ENCODE peak calls at places on chromosomes 1 and 21, in six cellular contexts. C is GM12864, P is GM12865, U is omental fat pad, B is ovary, A is RWPE2. M is an unnamed sample.

GRCh38 chr1:34985063-34985770 is at the start of gene TMEM35B:
- DNase-seq in U (peak), A (no peak), C (peak), B (peak), P (peak), M (peak)

GRCh38 chr1:145717833-145718232 is 1.5 kb upstream of the CD160 start:
- DNase-seq in P (no peak), B (no peak), C (no peak), A (no peak), U (no peak), M (no peak)

GRCh38 chr1:67148516-67149178 is 13.9 kb upstream of the C1orf141 start:
- DNase-seq in B (no peak), C (no peak), P (no peak), A (no peak), U (no peak), M (no peak)

GRCh38 chr1:161726631-161727342 is 5.4 kb downstream of the FCRLB start:
- DNase-seq in C (no peak), B (peak), A (peak), P (peak), U (peak), M (peak)

GRCh38 chr1:10415211-10415930 is 14.9 kb upstream of the CENPS start:
- DNase-seq in A (no peak), C (no peak), U (no peak), P (no peak), B (no peak), M (no peak)

GRCh38 chr1:106793686-106794085 is 262.8 kb upstream of the PRMT6 start:
- DNase-seq in U (no peak), C (no peak), P (no peak), A (no peak), B (no peak), M (no peak)

GRCh38 chr1:46575300-46575699 is 23.9 kb upstream of the KNCN start:
- DNase-seq in B (no peak), C (no peak), P (no peak), U (no peak), A (no peak), M (no peak)

GRCh38 chr1:214427871-214428277 is 123.5 kb downstream of the PTPN14 start:
- DNase-seq in A (peak), P (peak), B (no peak), C (peak), U (no peak), M (peak)

GRCh38 chr1:57302812-57303607 is 120.8 kb downstream of the DAB1 start:
- DNase-seq in C (no peak), U (no peak), A (no peak), B (no peak), P (no peak), M (no peak)

GRCh38 chr1:49728377-49728776 is 295.4 kb downstream of the AGBL4 start:
- DNase-seq in C (no peak), A (no peak), P (no peak), B (no peak), U (no peak), M (no peak)

GRCh38 chr1:54545916-54546635 is 2.0 kb upstream of the ACOT11 start:
- DNase-seq in A (no peak), U (no peak), B (no peak), C (no peak), P (no peak), M (no peak)

GRCh38 chr1:206823725-206824124 is 41.7 kb upstream of the IL20 start:
- DNase-seq in B (no peak), C (no peak), P (no peak), U (no peak), A (no peak), M (no peak)

GRCh38 chr1:27832762-27833161 is 2.2 kb downstream of the PPP1R8 start:
- DNase-seq in U (no peak), C (no peak), A (no peak), B (no peak), P (no peak), M (no peak)

GRCh38 chr1:53606197-53607095 is 132.5 kb downstream of the GLIS1 start:
- DNase-seq in C (no peak), P (no peak), A (peak), U (no peak), B (no peak), M (no peak)

GRCh38 chr1:14580986-14581385 is 17.5 kb upstream of the KAZN start:
- DNase-seq in P (no peak), U (no peak), C (no peak), A (no peak), B (no peak), M (no peak)

GRCh38 chr1:10877894-10878293 is 81.4 kb upstream of the CASZ1 start:
- DNase-seq in U (no peak), B (no peak), C (no peak), P (no peak), A (no peak), M (no peak)

GRCh38 chr1:176460606-176461336 is 2.2 kb upstream of the PAPPA2 start:
- DNase-seq in A (no peak), C (no peak), B (no peak), U (no peak), P (no peak), M (no peak)

GRCh38 chr21:30829659-30830058 is at the start of gene KRTAP7-1:
- DNase-seq in C (no peak), B (no peak), U (no peak), A (no peak), P (no peak), M (no peak)

GRCh38 chr1:46174448-46175231 is at the start of gene TSPAN1:
- DNase-seq in B (no peak), U (no peak), C (no peak), A (no peak), P (no peak), M (no peak)

GRCh38 chr1:36089393-36090121 is 865 bp downstream of the ADPRS start:
- DNase-seq in B (no peak), C (peak), A (no peak), U (no peak), P (peak), M (peak)

GRCh38 chr1:96973605-96974004 is 252.0 kb downstream of the PTBP2 start:
- DNase-seq in A (no peak), C (no peak), P (no peak), B (no peak), U (no peak), M (no peak)

GRCh38 chr1:181099152-181100014 is 10.9 kb downstream of the IER5 start:
- DNase-seq in A (no peak), U (no peak), P (peak), C (peak), B (no peak), M (peak)

DNA sequence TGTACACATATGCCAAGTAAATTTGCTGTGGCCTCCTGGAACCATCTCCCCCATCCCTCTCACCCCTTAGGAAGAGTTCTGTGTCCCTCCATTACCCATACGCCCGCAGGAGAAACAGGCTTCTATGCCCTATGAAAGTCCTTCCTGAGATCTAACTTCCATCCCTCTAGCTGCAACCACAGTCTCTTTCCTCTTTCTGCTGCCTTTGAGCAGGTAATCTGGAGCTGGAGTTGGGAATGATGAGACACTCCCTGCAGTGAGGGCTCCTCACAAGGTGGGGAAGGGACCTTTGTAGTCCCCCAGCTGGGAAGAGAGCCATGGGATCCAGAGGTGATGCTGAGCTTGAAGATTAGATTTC is 2.0 kb upstream of the KCNQ4 start:
- DNase-seq in C (no peak), A (no peak), U (no peak), P (no peak), B (no peak), M (no peak)
- TF ChIP-seq CTCF in C (no peak), A (no peak), U (no peak), P (no peak), B (no peak), M (no peak)

DNA sequence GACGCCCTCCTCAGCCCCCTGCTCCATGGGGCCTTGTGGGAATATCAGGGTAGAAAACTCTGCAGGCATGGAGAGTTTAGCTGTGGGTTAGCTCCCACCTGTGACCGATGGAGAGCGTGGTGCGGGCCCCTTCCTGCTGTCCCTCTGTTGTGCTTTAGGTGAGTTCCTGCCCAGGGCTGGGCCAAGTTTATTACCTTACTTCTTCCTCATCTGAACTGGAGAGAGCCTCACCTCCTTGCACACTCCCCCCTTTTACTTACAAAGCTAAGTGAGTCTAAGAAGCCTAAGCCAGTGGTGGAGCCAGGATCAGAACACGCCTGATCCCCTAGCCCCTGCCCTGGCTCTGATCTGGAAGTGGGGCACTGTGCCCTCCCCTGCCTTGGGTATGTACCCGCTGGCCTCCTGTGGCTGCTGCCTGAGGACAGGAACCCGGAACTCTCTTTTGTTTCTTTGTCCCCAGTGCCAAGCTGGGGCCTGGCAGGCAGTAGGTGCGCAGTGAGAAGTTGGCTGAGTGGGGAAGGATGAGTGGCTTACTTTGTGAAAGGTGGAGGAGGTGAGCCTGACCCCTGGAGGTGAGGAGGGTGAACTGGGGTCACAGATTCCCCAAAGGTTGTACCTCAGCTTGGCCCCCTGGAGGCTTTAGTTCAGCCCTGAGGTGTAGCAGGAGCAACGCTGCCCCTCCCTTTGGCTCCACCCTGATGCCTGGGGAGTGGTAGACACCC is 32.9 kb downstream of the ARHGEF10L start:
- DNase-seq in P (peak), C (no peak), A (no peak), B (no peak), U (no peak), M (peak)
- TF ChIP-seq CTCF in P (peak), C (peak), A (peak), B (no peak), U (no peak), M (no peak)

DNA sequence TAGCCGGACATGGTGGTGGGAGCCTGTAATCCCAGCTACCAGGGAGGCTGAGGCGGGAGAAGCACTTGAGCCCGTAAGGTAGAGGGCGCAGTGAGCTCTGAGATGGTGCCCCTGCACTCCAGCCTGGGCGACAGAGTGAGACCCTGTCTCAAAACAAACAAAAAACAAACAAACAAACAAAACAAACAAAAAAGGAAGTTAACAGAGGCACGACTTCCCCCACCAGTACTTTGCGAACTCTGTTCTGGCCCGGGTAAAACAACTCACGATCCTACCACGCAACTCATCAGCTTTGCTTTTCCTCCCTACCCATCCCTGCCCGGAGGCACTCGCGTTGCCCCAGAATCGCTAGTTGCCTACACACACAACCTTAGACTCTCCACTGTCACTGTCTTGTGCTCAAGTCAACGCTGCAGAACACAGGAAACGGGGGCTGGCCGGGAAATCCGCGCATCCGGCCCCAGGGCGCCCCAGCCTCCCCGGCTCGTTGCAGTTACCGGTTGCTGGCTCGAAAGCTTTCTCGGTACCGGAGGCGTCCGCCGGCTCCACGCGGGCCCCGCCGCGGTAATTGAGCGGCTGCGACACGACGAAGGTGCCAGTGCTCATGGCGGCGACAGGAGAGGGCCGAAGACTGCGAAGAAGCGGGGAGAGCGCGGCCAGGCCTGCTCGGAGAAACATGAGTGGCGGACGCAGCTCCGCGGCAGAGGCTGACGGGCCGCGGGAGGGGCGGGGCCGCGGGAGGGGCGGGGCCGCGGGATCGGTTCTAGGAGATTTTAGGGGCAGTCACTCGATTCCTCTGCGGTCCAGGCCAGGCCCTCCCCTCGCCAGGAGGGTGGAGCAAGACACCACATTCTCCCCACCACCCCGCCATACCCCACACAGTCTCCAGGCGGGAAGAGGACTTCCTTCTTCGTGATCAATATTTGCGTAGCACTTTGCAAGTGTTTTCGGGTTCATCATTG is at the start of gene ALDH9A1:
- DNase-seq in B (peak), P (peak), A (peak), U (peak), C (peak), M (peak)
- TF ChIP-seq CTCF in B (no peak), P (peak), A (peak), U (no peak), C (peak), M (no peak)

DNA sequence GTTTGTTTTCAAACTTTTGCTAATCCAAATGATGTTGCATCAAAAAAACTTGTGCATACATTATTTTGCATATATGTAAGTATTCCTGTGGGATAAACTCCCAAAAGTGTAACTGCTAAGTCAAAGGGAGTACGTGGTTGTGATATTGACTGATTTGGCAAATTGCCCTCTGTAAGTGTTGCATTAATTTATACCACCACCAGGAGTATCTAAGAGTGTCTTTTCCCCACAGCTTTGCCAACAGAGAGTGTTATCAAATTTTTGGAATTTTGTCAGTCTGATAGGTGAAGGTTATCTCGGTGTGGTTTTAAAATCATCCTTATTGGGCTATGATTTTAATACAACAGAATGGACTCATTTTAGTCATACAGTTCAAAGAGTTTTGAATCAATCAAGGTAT is 30.1 kb upstream of the PARP1 start:
- DNase-seq in U (no peak), C (no peak), B (no peak), A (no peak), P (no peak), M (no peak)
- TF ChIP-seq CTCF in U (no peak), C (peak), B (no peak), A (no peak), P (peak), M (no peak)

GRCh38 chr1:75233302-75233929 is 99.2 kb downstream of the LHX8 start:
- DNase-seq in P (peak), C (peak), U (no peak), A (no peak), B (no peak), M (no peak)
- TF ChIP-seq CTCF in P (peak), C (peak), U (no peak), A (peak), B (no peak), M (peak)

GRCh38 chr1:62321438-62321837 is 2.2 kb upstream of the KANK4 start:
- DNase-seq in P (no peak), C (no peak), A (peak), U (no peak), B (no peak), M (no peak)

GRCh38 chr1:62317021-62317768 is 2.0 kb downstream of the KANK4 start:
- DNase-seq in C (no peak), A (no peak), B (no peak), P (no peak), U (no peak), M (no peak)

GRCh38 chr1:62315387-62315786 is 3.8 kb downstream of the KANK4 start:
- DNase-seq in U (no peak), A (no peak), P (no peak), C (no peak), B (no peak), M (no peak)

GRCh38 chr1:62318320-62318755 is 896 bp downstream of the KANK4 start:
- DNase-seq in C (no peak), B (no peak), A (no peak), P (no peak), U (no peak), M (no peak)

DNA sequence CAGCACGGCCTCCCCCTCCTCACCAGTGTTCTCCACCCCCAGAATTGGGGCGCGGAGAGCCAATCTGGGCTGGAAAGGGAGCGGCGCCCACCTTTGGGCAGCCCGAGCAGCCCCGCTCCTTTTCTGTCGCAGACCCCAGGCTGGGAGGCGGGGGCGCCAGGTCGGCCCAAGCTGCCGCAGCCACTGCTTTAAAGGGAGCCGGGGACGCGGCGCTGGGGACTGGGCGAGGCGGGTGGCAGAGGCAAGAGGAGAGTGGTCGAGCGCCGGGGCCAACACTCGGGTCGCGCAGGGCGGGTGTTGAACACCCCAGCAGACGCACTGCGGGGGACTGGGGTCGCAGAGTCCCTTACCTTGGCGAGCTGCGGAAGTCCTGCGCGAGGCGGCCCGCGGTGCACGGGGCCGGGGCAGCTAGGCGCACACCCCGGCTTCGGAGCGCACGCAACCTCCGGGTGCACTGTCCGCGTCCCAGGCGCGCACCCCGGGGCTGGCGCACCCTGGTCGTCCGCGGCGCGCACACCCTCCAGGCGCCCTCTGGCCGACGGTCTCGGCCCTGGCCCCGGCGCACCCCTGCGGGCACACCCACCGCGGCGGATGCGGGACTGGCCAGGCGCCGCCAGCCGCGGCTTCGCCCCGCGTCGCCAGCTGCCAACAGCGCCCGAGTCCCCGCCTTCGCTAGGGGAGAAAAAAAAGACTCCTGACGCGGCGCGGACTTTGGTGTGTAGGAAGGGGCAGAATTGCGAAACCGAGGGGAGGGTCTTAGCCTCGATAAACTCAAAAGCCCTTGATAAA is at the start of gene KANK4:
- DNase-seq in U (no peak), A (no peak), P (no peak), B (no peak), C (no peak), M (no peak)
- TF ChIP-seq CTCF in U (no peak), A (no peak), P (no peak), B (no peak), C (no peak), M (no peak)

GRCh38 chr1:6279066-6279465 is 18.2 kb upstream of the GPR153 start:
- DNase-seq in U (no peak), B (no peak), C (no peak), A (no peak), P (no peak), M (no peak)

GRCh38 chr1:6281511-6282402 is 20.9 kb upstream of the GPR153 start:
- DNase-seq in A (no peak), U (no peak), C (no peak), P (no peak), B (no peak), M (no peak)

GRCh38 chr1:6282577-6283270 is 21.8 kb upstream of the GPR153 start:
- DNase-seq in A (no peak), U (no peak), P (no peak), B (no peak), C (no peak), M (no peak)

GRCh38 chr1:6279721-6280383 is 19.0 kb upstream of the GPR153 start:
- DNase-seq in U (no peak), B (no peak), C (no peak), A (no peak), P (no peak), M (no peak)

DNA sequence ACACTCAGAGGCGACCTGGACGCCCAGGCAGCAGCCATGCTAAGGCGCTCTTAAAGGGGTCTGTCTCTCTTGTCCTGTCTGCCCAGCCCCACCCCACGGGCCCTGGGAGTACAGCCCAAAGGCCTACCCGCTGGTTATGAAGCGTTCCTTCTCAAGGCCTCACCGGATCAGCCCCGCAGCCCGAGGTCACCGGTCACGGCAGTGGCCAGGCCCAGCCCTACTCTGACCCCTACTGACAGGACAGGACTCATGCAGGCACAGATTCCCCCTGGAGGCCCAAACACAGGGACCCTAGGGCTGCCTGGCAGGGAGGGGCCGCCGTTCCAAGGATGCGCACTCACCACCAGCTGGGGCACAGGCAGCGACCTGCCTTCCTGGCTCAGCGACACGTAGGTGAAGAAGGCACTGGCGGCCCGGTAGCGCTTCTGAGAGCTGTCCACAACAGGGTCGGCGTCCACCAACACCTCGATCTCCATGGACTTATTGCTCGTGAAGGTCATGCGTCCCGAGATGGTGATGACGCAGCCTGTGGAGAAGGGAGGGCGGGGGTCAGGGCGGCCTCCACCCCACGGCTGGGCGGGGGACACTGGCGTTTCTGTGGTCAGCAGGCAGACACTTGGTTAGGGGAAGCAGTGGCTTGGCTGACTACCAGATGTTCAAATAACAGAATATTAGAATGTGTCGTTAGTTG is 20.0 kb upstream of the GPR153 start:
- DNase-seq in C (no peak), A (no peak), P (no peak), U (no peak), B (no peak), M (no peak)
- TF ChIP-seq CTCF in C (no peak), A (peak), P (no peak), U (no peak), B (no peak), M (no peak)